ENCODE peak calls at places on chromosomes 2 and 18, in nine cellular contexts. Y, E, T, H, Z, F, W, D and R are unnamed samples.

GRCh38 chr2:9984217-9984739 is 32.8 kb downstream of the GRHL1 start:
- DNase-seq in Y (peak; percentile 56), E (no peak), T (no peak), H (no peak), Z (no peak), F (no peak), W (peak; percentile 71), D (peak; percentile 41), R (no peak)

GRCh38 chr18:2325308-2325849 is 245.9 kb downstream of the METTL4 start:
- DNase-seq in Y (no peak), E (no peak), T (no peak), H (no peak), Z (no peak), F (no peak), W (peak; percentile 90), D (peak; percentile 82), R (no peak)

GRCh38 chr18:77131652-77132368 is 773 bp downstream of the MBP start:
- DNase-seq in Y (peak; percentile 44), E (peak; percentile 94), T (peak; percentile 29), H (peak; percentile 69), Z (peak; percentile 66), F (peak; percentile 87), W (peak; percentile 49), D (no peak), R (no peak)

GRCh38 chr2:64615844-64616536 is 37.7 kb downstream of the SERTAD2 start:
- DNase-seq in Y (no peak), E (peak; percentile 80), T (no peak), H (no peak), Z (no peak), F (no peak), W (no peak), D (no peak), R (no peak)

GRCh38 chr18:35117951-35118411 is 76.8 kb downstream of the MAPRE2 start:
- DNase-seq in Y (no peak), E (no peak), T (no peak), H (no peak), Z (peak; percentile 50), F (peak; percentile 65), W (peak; percentile 82), D (peak; percentile 82), R (no peak)

GRCh38 chr18:54942569-54942968 is 16.7 kb downstream of the CCDC68 start:
- DNase-seq in Y (no peak), E (no peak), T (no peak), H (no peak), Z (no peak), F (no peak), W (no peak), D (no peak), R (no peak)

GRCh38 chr18:56323673-56324072 is 314.7 kb downstream of the TXNL1 start:
- DNase-seq in Y (no peak), E (no peak), T (no peak), H (no peak), Z (no peak), F (no peak), W (no peak), D (no peak), R (no peak)

GRCh38 chr2:224126459-224126858 is 87.4 kb upstream of the SERPINE2 start:
- DNase-seq in Y (no peak), E (no peak), T (no peak), H (no peak), Z (peak; percentile 45), F (no peak), W (no peak), D (peak; percentile 89), R (no peak)

GRCh38 chr2:794554-795244 is 117.5 kb upstream of the TMEM18 start:
- DNase-seq in Y (no peak), E (peak; percentile 79), T (no peak), H (peak; percentile 31), Z (no peak), F (no peak), W (peak; percentile 3), D (no peak), R (no peak)

GRCh38 chr18:74353169-74353775 is 37.6 kb downstream of the C18orf63 start:
- DNase-seq in Y (peak; percentile 18), E (no peak), T (peak; percentile 43), H (peak; percentile 38), Z (peak; percentile 73), F (peak; percentile 77), W (peak; percentile 92), D (peak; percentile 61), R (peak; percentile 26)

GRCh38 chr18:39841133-39842041 is 2113.6 kb upstream of the PIK3C3 start:
- DNase-seq in Y (peak; percentile 46), E (no peak), T (peak; percentile 24), H (no peak), Z (peak; percentile 15), F (no peak), W (peak; percentile 92), D (peak; percentile 67), R (no peak)

GRCh38 chr2:2717406-2717805 is 386.3 kb upstream of the MYT1L start:
- DNase-seq in Y (no peak), E (no peak), T (no peak), H (no peak), Z (no peak), F (no peak), W (no peak), D (no peak), R (no peak)

GRCh38 chr2:6492573-6492972 is 373.1 kb downstream of the CMPK2 start:
- DNase-seq in Y (no peak), E (no peak), T (no peak), H (no peak), Z (no peak), F (no peak), W (no peak), D (peak; percentile 6), R (no peak)

GRCh38 chr2:99811544-99811943 is 321.7 kb upstream of the REV1 start:
- DNase-seq in Y (no peak), E (no peak), T (no peak), H (no peak), Z (no peak), F (no peak), W (peak; percentile 30), D (peak; percentile 93), R (no peak)

GRCh38 chr2:241314181-241314932 is 1.1 kb downstream of the HDLBP start:
- DNase-seq in Y (no peak), E (no peak), T (no peak), H (no peak), Z (no peak), F (no peak), W (peak; percentile 71), D (peak; percentile 54), R (no peak)

DNA sequence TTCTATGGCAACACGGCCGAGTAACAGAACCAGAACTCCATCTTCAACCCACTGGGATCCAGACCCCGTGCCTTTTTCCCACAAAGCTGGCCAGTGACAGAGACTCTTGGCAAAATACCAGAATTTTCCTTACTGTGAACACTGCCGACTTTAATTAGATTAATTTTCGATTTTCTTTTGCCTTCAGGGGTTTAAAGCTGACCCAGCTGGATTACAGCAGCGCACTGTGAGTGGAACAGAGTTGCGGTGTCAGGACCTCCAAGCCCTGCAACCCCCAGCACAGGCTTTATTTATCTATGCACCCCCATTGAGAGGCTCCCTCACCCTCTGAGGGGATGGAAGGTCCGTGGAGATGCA is 36.4 kb downstream of the CTIF start:
- DNase-seq in Y (no peak), E (no peak), T (no peak), H (no peak), Z (no peak), F (no peak), W (no peak), D (no peak), R (no peak)
- H3K4me3 ChIP-seq in Y (no peak overlapping the region), E (no peak overlapping the region), T (no peak overlapping the region), H (no peak overlapping the region), Z (no peak overlapping the region), F (peak overlapping the region; percentile 24), W (no peak overlapping the region), D (no peak overlapping the region), R (peak overlapping the region; percentile 21)

DNA sequence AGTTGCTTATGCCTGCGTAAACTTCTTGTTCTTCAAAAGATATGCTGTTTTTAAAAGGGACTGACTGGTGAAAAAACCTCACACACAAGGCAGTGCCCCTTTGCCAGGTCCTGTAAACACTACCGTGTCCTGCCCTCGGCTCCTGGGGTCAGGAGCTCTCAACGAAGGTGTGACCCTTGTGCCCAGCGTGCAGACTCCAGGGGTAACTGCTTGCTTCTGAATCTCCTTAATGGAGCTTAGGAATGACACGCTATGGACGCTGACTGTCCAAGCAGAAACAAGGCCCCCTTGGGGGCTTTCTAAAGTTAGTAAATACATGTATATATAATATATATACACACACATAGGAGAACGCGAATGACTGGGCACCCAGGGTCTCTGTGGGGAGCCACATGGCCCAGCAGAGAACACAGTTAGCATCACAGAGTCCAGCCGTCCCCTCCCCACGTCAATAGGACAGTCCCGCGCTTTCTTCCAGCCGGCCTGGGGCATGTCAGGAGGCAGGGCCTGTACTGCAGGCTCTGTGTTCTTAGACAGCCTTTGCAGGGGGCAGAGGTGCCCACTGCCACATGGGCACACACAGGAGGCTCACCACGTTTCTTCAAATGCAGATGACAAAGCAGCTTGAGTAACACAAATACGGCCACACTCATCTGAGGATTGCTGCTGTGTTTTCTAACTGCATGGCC is 96.1 kb downstream of the HDAC4 start:
- DNase-seq in Y (no peak), E (no peak), T (no peak), H (no peak), Z (no peak), F (peak; percentile 52), W (no peak), D (no peak), R (no peak)
- H3K4me3 ChIP-seq in Y (no peak overlapping the region), E (no peak overlapping the region), T (no peak overlapping the region), H (peak overlapping the region; percentile 20), Z (no peak overlapping the region), F (no peak overlapping the region), W (no peak overlapping the region), D (no peak overlapping the region), R (no peak overlapping the region)

GRCh38 chr18:10928971-10929373 is 220.4 kb downstream of the PIEZO2 start:
- DNase-seq in Y (no peak), E (no peak), T (no peak), H (no peak), Z (no peak), F (no peak), W (peak; percentile 86), D (peak; percentile 92), R (no peak)

GRCh38 chr18:10927290-10927979 is 221.9 kb downstream of the PIEZO2 start:
- DNase-seq in Y (no peak), E (no peak), T (no peak), H (no peak), Z (no peak), F (no peak), W (peak; percentile 86), D (peak; percentile 89), R (no peak)

GRCh38 chr18:10927980-10928605 is 221.3 kb downstream of the PIEZO2 start:
- DNase-seq in Y (no peak), E (no peak), T (no peak), H (no peak), Z (no peak), F (no peak), W (peak; percentile 43), D (peak; percentile 39), R (no peak)

GRCh38 chr18:10924290-10924689 is 225.1 kb downstream of the PIEZO2 start:
- DNase-seq in Y (no peak), E (no peak), T (no peak), H (no peak), Z (no peak), F (no peak), W (no peak), D (no peak), R (no peak)

GRCh38 chr18:10926565-10927194 is 222.7 kb downstream of the PIEZO2 start:
- DNase-seq in Y (no peak), E (no peak), T (no peak), H (no peak), Z (no peak), F (no peak), W (peak; percentile 66), D (peak; percentile 78), R (no peak)
- H3K4me3 ChIP-seq in Y (no peak overlapping the region), E (no peak overlapping the region), T (peak overlapping the region; percentile 31), H (peak overlapping the region; percentile 4), Z (no peak overlapping the region), F (peak overlapping the region; percentile 13), W (peak overlapping the region; percentile 25), D (peak overlapping the region; percentile 21), R (peak overlapping the region; percentile 68)

GRCh38 chr2:200860092-200860795 is 4.2 kb downstream of the CLK1 start:
- DNase-seq in Y (no peak), E (peak; percentile 61), T (no peak), H (no peak), Z (no peak), F (no peak), W (peak; percentile 55), D (peak; percentile 37), R (no peak)
- H3K4me3 ChIP-seq in Y (no peak overlapping the region), E (no peak overlapping the region), T (peak overlapping the region; percentile 99), H (peak overlapping the region; percentile 95), Z (peak overlapping the region; percentile 96), F (peak overlapping the region; percentile 67), W (peak overlapping the region; percentile 94), D (peak overlapping the region; percentile 93), R (peak overlapping the region; percentile 79)